ENCODE peak calls at places on chromosomes 11 and 22, in seven cellular contexts. M is activated T-helper 9 cell treated with anti-CD3 and anti-CD28 coated beads, Interleukin-2, amount 50 U/mL, for 16 hours; C is amniotic epithelial cell; Z is IMR-90; K is pulmonary artery endothelial cell; D is upper lobe of right lung; T is pancreas. V is an unnamed sample.

GRCh38 chr22:38016182-38017078 is 32.1 kb upstream of the SOX10 start:
- DNase-seq in M (no peak), C (no peak), Z (peak; percentile 58), K (no peak), D (no peak), T (peak; percentile 72), V (no peak)

GRCh38 chr22:30753701-30754100 is 59.0 kb downstream of the OSBP2 start:
- DNase-seq in M (no peak), C (no peak), Z (no peak), K (no peak), D (no peak), T (no peak), V (no peak)

GRCh38 chr11:130216221-130216550 is 56.6 kb downstream of the ST14 start:
- DNase-seq in M (no peak), C (no peak), Z (no peak), K (no peak), D (peak; percentile 31), T (no peak), V (no peak)

GRCh38 chr22:46935506-46936377 is 173.3 kb downstream of the TBC1D22A start:
- DNase-seq in M (no peak), C (peak; percentile 58), Z (no peak), K (no peak), D (no peak), T (peak; percentile 10), V (peak; percentile 15)

GRCh38 chr11:80929406-80929805 is 1488.6 kb upstream of the TENM4 start:
- DNase-seq in M (no peak), C (no peak), Z (no peak), K (no peak), D (no peak), T (no peak), V (no peak)

GRCh38 chr11:56948991-56949390 is 39.7 kb upstream of the OR5AK2 start:
- DNase-seq in M (no peak), C (no peak), Z (no peak), K (no peak), D (no peak), T (no peak), V (no peak)

GRCh38 chr11:128279861-128280260 is 307.5 kb downstream of the ETS1 start:
- DNase-seq in M (no peak), C (peak; percentile 18), Z (peak; percentile 35), K (no peak), D (no peak), T (no peak), V (peak; percentile 53)

GRCh38 chr11:126416542-126417090 is 61.1 kb downstream of the ST3GAL4 start:
- DNase-seq in M (peak; percentile 51), C (peak; percentile 76), Z (peak; percentile 68), K (peak; percentile 57), D (peak; percentile 94), T (peak; percentile 82), V (no peak)

V was measured in LHCN-M2.